ENCODE peak calls at places on chromosomes 2 and 18, in five cellular contexts. One of them, this sample, is unnamed.

GRCh38 chr2:2638516-2638915 is 307.4 kb upstream of the MYT1L start:
- DNase-seq in MCF 10A: no peak
- DNase-seq in activated CD4-positive, alpha-beta T cell treated with anti-CD3 and anti-CD28 coated beads, Interleukin-2, amount 50 U/mL, for 1 hour: no peak
- DNase-seq in left ventricle myocardium inferior: no peak
- DNase-seq in activated gamma-delta T cell: no peak
- DNase-seq in this sample: no peak

GRCh38 chr2:235537587-235537986 is 43.7 kb downstream of the AGAP1 start:
- DNase-seq in MCF 10A: no peak
- DNase-seq in activated CD4-positive, alpha-beta T cell treated with anti-CD3 and anti-CD28 coated beads, Interleukin-2, amount 50 U/mL, for 1 hour: no peak
- DNase-seq in left ventricle myocardium inferior: no peak
- DNase-seq in activated gamma-delta T cell: no peak
- DNase-seq in this sample: no peak

GRCh38 chr2:9108210-9108967 is 98.2 kb upstream of the ASAP2 start:
- DNase-seq in MCF 10A: no peak
- DNase-seq in activated CD4-positive, alpha-beta T cell treated with anti-CD3 and anti-CD28 coated beads, Interleukin-2, amount 50 U/mL, for 1 hour: no peak
- DNase-seq in left ventricle myocardium inferior: no peak
- DNase-seq in activated gamma-delta T cell: no peak
- DNase-seq in this sample: no peak

GRCh38 chr18:25516121-25516520 is 164.2 kb upstream of the ZNF521 start:
- DNase-seq in MCF 10A: no peak
- DNase-seq in activated CD4-positive, alpha-beta T cell treated with anti-CD3 and anti-CD28 coated beads, Interleukin-2, amount 50 U/mL, for 1 hour: no peak
- DNase-seq in left ventricle myocardium inferior: no peak
- DNase-seq in activated gamma-delta T cell: no peak
- DNase-seq in this sample: no peak

GRCh38 chr2:30484995-30485394 is 37.9 kb downstream of the LCLAT1 start:
- DNase-seq in MCF 10A: no peak
- DNase-seq in activated CD4-positive, alpha-beta T cell treated with anti-CD3 and anti-CD28 coated beads, Interleukin-2, amount 50 U/mL, for 1 hour: no peak
- DNase-seq in left ventricle myocardium inferior: no peak
- DNase-seq in activated gamma-delta T cell: no peak
- DNase-seq in this sample: no peak

GRCh38 chr2:204407209-204408070 is 137.8 kb upstream of the PARD3B start:
- DNase-seq in MCF 10A: peak; percentile 4
- DNase-seq in activated CD4-positive, alpha-beta T cell treated with anti-CD3 and anti-CD28 coated beads, Interleukin-2, amount 50 U/mL, for 1 hour: no peak
- DNase-seq in left ventricle myocardium inferior: no peak
- DNase-seq in activated gamma-delta T cell: no peak
- DNase-seq in this sample: peak; percentile 17

GRCh38 chr2:126304147-126304546 is 351.8 kb upstream of the GYPC start:
- DNase-seq in MCF 10A: no peak
- DNase-seq in activated CD4-positive, alpha-beta T cell treated with anti-CD3 and anti-CD28 coated beads, Interleukin-2, amount 50 U/mL, for 1 hour: no peak
- DNase-seq in left ventricle myocardium inferior: no peak
- DNase-seq in activated gamma-delta T cell: no peak
- DNase-seq in this sample: no peak

GRCh38 chr2:83006991-83007390 is 1452.1 kb downstream of the SUCLG1 start:
- DNase-seq in MCF 10A: no peak
- DNase-seq in activated CD4-positive, alpha-beta T cell treated with anti-CD3 and anti-CD28 coated beads, Interleukin-2, amount 50 U/mL, for 1 hour: no peak
- DNase-seq in left ventricle myocardium inferior: no peak
- DNase-seq in activated gamma-delta T cell: no peak
- DNase-seq in this sample: no peak

GRCh38 chr2:174492963-174493431 is 6.2 kb upstream of the GPR155 start:
- DNase-seq in MCF 10A: no peak
- DNase-seq in activated CD4-positive, alpha-beta T cell treated with anti-CD3 and anti-CD28 coated beads, Interleukin-2, amount 50 U/mL, for 1 hour: peak; percentile 51
- DNase-seq in left ventricle myocardium inferior: no peak
- DNase-seq in activated gamma-delta T cell: no peak
- DNase-seq in this sample: no peak

GRCh38 chr18:13893418-13893760 is 21.9 kb downstream of the MC2R start:
- DNase-seq in MCF 10A: no peak
- DNase-seq in activated CD4-positive, alpha-beta T cell treated with anti-CD3 and anti-CD28 coated beads, Interleukin-2, amount 50 U/mL, for 1 hour: no peak
- DNase-seq in left ventricle myocardium inferior: no peak
- DNase-seq in activated gamma-delta T cell: no peak
- DNase-seq in this sample: no peak

GRCh38 chr2:101219281-101219680 is 33.4 kb upstream of the CNOT11 start:
- DNase-seq in MCF 10A: no peak
- DNase-seq in activated CD4-positive, alpha-beta T cell treated with anti-CD3 and anti-CD28 coated beads, Interleukin-2, amount 50 U/mL, for 1 hour: no peak
- DNase-seq in left ventricle myocardium inferior: no peak
- DNase-seq in activated gamma-delta T cell: no peak
- DNase-seq in this sample: no peak

GRCh38 chr2:10742666-10743065 is 21.2 kb downstream of the ATP6V1C2 start:
- DNase-seq in MCF 10A: no peak
- DNase-seq in activated CD4-positive, alpha-beta T cell treated with anti-CD3 and anti-CD28 coated beads, Interleukin-2, amount 50 U/mL, for 1 hour: no peak
- DNase-seq in left ventricle myocardium inferior: no peak
- DNase-seq in activated gamma-delta T cell: no peak
- DNase-seq in this sample: no peak

GRCh38 chr2:172540421-172540820 is 15.5 kb upstream of the PDK1 start:
- DNase-seq in MCF 10A: no peak
- DNase-seq in activated CD4-positive, alpha-beta T cell treated with anti-CD3 and anti-CD28 coated beads, Interleukin-2, amount 50 U/mL, for 1 hour: no peak
- DNase-seq in left ventricle myocardium inferior: no peak
- DNase-seq in activated gamma-delta T cell: no peak
- DNase-seq in this sample: no peak

GRCh38 chr2:1704606-1705556 is 39.4 kb downstream of the PXDN start:
- DNase-seq in MCF 10A: peak; percentile 88
- DNase-seq in activated CD4-positive, alpha-beta T cell treated with anti-CD3 and anti-CD28 coated beads, Interleukin-2, amount 50 U/mL, for 1 hour: no peak
- DNase-seq in left ventricle myocardium inferior: no peak
- DNase-seq in activated gamma-delta T cell: no peak
- DNase-seq in this sample: peak; percentile 80

GRCh38 chr2:37768491-37768925 is 97.1 kb upstream of the CDC42EP3 start:
- DNase-seq in MCF 10A: peak; percentile 79
- DNase-seq in activated CD4-positive, alpha-beta T cell treated with anti-CD3 and anti-CD28 coated beads, Interleukin-2, amount 50 U/mL, for 1 hour: no peak
- DNase-seq in left ventricle myocardium inferior: no peak
- DNase-seq in activated gamma-delta T cell: no peak
- DNase-seq in this sample: peak; percentile 79

GRCh38 chr2:28755411-28755810 is 3.8 kb downstream of the PPP1CB start:
- DNase-seq in MCF 10A: no peak
- DNase-seq in activated CD4-positive, alpha-beta T cell treated with anti-CD3 and anti-CD28 coated beads, Interleukin-2, amount 50 U/mL, for 1 hour: no peak
- DNase-seq in left ventricle myocardium inferior: no peak
- DNase-seq in activated gamma-delta T cell: no peak
- DNase-seq in this sample: no peak

GRCh38 chr2:36912692-36913091 is 53.6 kb downstream of the STRN start:
- DNase-seq in MCF 10A: no peak
- DNase-seq in activated CD4-positive, alpha-beta T cell treated with anti-CD3 and anti-CD28 coated beads, Interleukin-2, amount 50 U/mL, for 1 hour: no peak
- DNase-seq in left ventricle myocardium inferior: no peak
- DNase-seq in activated gamma-delta T cell: no peak
- DNase-seq in this sample: peak; percentile 27

GRCh38 chr2:115848192-115848591 is 1405.8 kb downstream of the DPP10 start:
- DNase-seq in MCF 10A: no peak
- DNase-seq in activated CD4-positive, alpha-beta T cell treated with anti-CD3 and anti-CD28 coated beads, Interleukin-2, amount 50 U/mL, for 1 hour: no peak
- DNase-seq in left ventricle myocardium inferior: no peak
- DNase-seq in activated gamma-delta T cell: no peak
- DNase-seq in this sample: no peak

GRCh38 chr2:238596571-238597551 is 170.1 kb downstream of the ASB1 start:
- DNase-seq in MCF 10A: peak; percentile 97
- DNase-seq in activated CD4-positive, alpha-beta T cell treated with anti-CD3 and anti-CD28 coated beads, Interleukin-2, amount 50 U/mL, for 1 hour: no peak
- DNase-seq in left ventricle myocardium inferior: peak; percentile 51
- DNase-seq in activated gamma-delta T cell: no peak
- DNase-seq in this sample: peak; percentile 92

GRCh38 chr2:128282246-128282975 is 36.3 kb downstream of the HS6ST1 start:
- DNase-seq in MCF 10A: no peak
- DNase-seq in activated CD4-positive, alpha-beta T cell treated with anti-CD3 and anti-CD28 coated beads, Interleukin-2, amount 50 U/mL, for 1 hour: no peak
- DNase-seq in left ventricle myocardium inferior: peak; percentile 17
- DNase-seq in activated gamma-delta T cell: no peak
- DNase-seq in this sample: no peak

GRCh38 chr18:61820842-61821241 is 72.0 kb downstream of the RNF152 start:
- DNase-seq in MCF 10A: peak; percentile 9
- DNase-seq in activated CD4-positive, alpha-beta T cell treated with anti-CD3 and anti-CD28 coated beads, Interleukin-2, amount 50 U/mL, for 1 hour: no peak
- DNase-seq in left ventricle myocardium inferior: no peak
- DNase-seq in activated gamma-delta T cell: no peak
- DNase-seq in this sample: peak; percentile 56

GRCh38 chr2:85237849-85238570 is 89.8 kb downstream of the TGOLN2 start:
- DNase-seq in MCF 10A: no peak
- DNase-seq in activated CD4-positive, alpha-beta T cell treated with anti-CD3 and anti-CD28 coated beads, Interleukin-2, amount 50 U/mL, for 1 hour: no peak
- DNase-seq in left ventricle myocardium inferior: no peak
- DNase-seq in activated gamma-delta T cell: no peak
- DNase-seq in this sample: peak; percentile 84

GRCh38 chr2:232890896-232891601 is 21.0 kb downstream of the SNORC start:
- DNase-seq in MCF 10A: peak; percentile 80
- DNase-seq in activated CD4-positive, alpha-beta T cell treated with anti-CD3 and anti-CD28 coated beads, Interleukin-2, amount 50 U/mL, for 1 hour: no peak
- DNase-seq in left ventricle myocardium inferior: peak; percentile 12
- DNase-seq in activated gamma-delta T cell: no peak
- DNase-seq in this sample: peak; percentile 43

GRCh38 chr2:84888401-84889276 is 7.8 kb upstream of the TRABD2A start:
- DNase-seq in MCF 10A: peak; percentile 59
- DNase-seq in activated CD4-positive, alpha-beta T cell treated with anti-CD3 and anti-CD28 coated beads, Interleukin-2, amount 50 U/mL, for 1 hour: peak; percentile 37
- DNase-seq in left ventricle myocardium inferior: no peak
- DNase-seq in activated gamma-delta T cell: no peak
- DNase-seq in this sample: peak; percentile 69

GRCh38 chr2:88099798-88100488 is 27.9 kb downstream of the FABP1 start:
- DNase-seq in MCF 10A: peak; percentile 50
- DNase-seq in activated CD4-positive, alpha-beta T cell treated with anti-CD3 and anti-CD28 coated beads, Interleukin-2, amount 50 U/mL, for 1 hour: no peak
- DNase-seq in left ventricle myocardium inferior: no peak
- DNase-seq in activated gamma-delta T cell: no peak
- DNase-seq in this sample: peak; percentile 37

GRCh38 chr2:237935740-237936452 is 30.9 kb upstream of the UBE2F start:
- DNase-seq in MCF 10A: peak; percentile 65
- DNase-seq in activated CD4-positive, alpha-beta T cell treated with anti-CD3 and anti-CD28 coated beads, Interleukin-2, amount 50 U/mL, for 1 hour: no peak
- DNase-seq in left ventricle myocardium inferior: no peak
- DNase-seq in activated gamma-delta T cell: no peak
- DNase-seq in this sample: peak; percentile 71

GRCh38 chr2:26556309-26557243 is 78.7 kb upstream of the OTOF start:
- DNase-seq in MCF 10A: no peak
- DNase-seq in activated CD4-positive, alpha-beta T cell treated with anti-CD3 and anti-CD28 coated beads, Interleukin-2, amount 50 U/mL, for 1 hour: no peak
- DNase-seq in left ventricle myocardium inferior: no peak
- DNase-seq in activated gamma-delta T cell: no peak
- DNase-seq in this sample: no peak

GRCh38 chr2:49687873-49688272 is 533.6 kb upstream of the FSHR start:
- DNase-seq in MCF 10A: no peak
- DNase-seq in activated CD4-positive, alpha-beta T cell treated with anti-CD3 and anti-CD28 coated beads, Interleukin-2, amount 50 U/mL, for 1 hour: no peak
- DNase-seq in left ventricle myocardium inferior: no peak
- DNase-seq in activated gamma-delta T cell: no peak
- DNase-seq in this sample: no peak

GRCh38 chr18:48674198-48674721 is 135.4 kb downstream of the CTIF start:
- DNase-seq in MCF 10A: no peak
- DNase-seq in activated CD4-positive, alpha-beta T cell treated with anti-CD3 and anti-CD28 coated beads, Interleukin-2, amount 50 U/mL, for 1 hour: no peak
- DNase-seq in left ventricle myocardium inferior: peak; percentile 31
- DNase-seq in activated gamma-delta T cell: no peak
- DNase-seq in this sample: no peak

This sample was measured in foreskin keratinocyte.